ENCODE peak calls at places on chromosomes 5 and 9, in seven cellular contexts. P, D, K, F, A, S and X are unnamed samples.

GRCh38 chr9:38017149-38017884 is 51.7 kb downstream of the SHB start:
- DNase-seq in A (no peak), P (no peak), S (peak; percentile 73), D (peak; percentile 48), K (peak; percentile 29), F (peak; percentile 93), X (no peak)

GRCh38 chr9:135670721-135671590 is 7.8 kb downstream of the LCN9 start:
- DNase-seq in D (no peak), P (no peak), A (no peak), S (no peak), F (no peak), K (no peak), X (no peak)

GRCh38 chr9:70954126-70954525 is 167.3 kb downstream of the TRPM3 start:
- DNase-seq in A (no peak), S (peak; percentile 72), F (peak; percentile 97), D (peak; percentile 90), P (no peak), K (peak; percentile 72), X (peak; percentile 51)

GRCh38 chr5:11904270-11904906 is at the start of gene CTNND2:
- DNase-seq in K (peak; percentile 53), D (peak; percentile 2), P (no peak), F (peak; percentile 1), S (peak; percentile 12), A (peak; percentile 62), X (no peak)

GRCh38 chr9:134329886-134330285 is 3.6 kb downstream of the RXRA start:
- DNase-seq in S (no peak), F (peak; percentile 25), P (no peak), K (no peak), A (no peak), D (no peak), X (no peak)

GRCh38 chr5:148179234-148179824 is 11.0 kb downstream of the SPINK14 start:
- DNase-seq in P (no peak), D (peak; percentile 79), K (no peak), A (peak; percentile 17), F (peak; percentile 58), S (peak; percentile 79), X (peak; percentile 29)

GRCh38 chr5:59874675-59875074 is 18.9 kb downstream of the PDE4D start:
- DNase-seq in D (no peak), A (no peak), K (peak; percentile 48), S (no peak), F (peak; percentile 54), P (no peak), X (no peak)

GRCh38 chr9:132460240-132460639 is 50.2 kb downstream of the CFAP77 start:
- DNase-seq in K (no peak), F (no peak), S (no peak), D (no peak), A (no peak), P (no peak), X (no peak)

GRCh38 chr5:122478741-122479459 is 166.9 kb downstream of the SNCAIP start:
- DNase-seq in F (peak; percentile 31), D (peak; percentile 20), S (peak; percentile 97), P (no peak), K (no peak), A (no peak), X (no peak)

GRCh38 chr9:136848393-136849037 is 694 bp upstream of the PHPT1 start:
- DNase-seq in D (no peak), F (no peak), P (peak; percentile 36), A (peak; percentile 51), S (peak; percentile 69), K (no peak), X (no peak)

GRCh38 chr9:73202992-73203391 is 51.3 kb downstream of the ANXA1 start:
- DNase-seq in A (no peak), F (no peak), K (no peak), P (no peak), S (no peak), D (peak; percentile 13), X (no peak)

GRCh38 chr5:159104058-159104651 is 4.4 kb upstream of the EBF1 start:
- DNase-seq in D (peak; percentile 31), F (peak; percentile 28), S (no peak), A (no peak), P (no peak), K (no peak), X (no peak)

GRCh38 chr5:42718591-42718990 is 38.0 kb upstream of the CCDC152 start:
- DNase-seq in K (no peak), S (no peak), D (peak; percentile 1), P (no peak), F (no peak), A (no peak), X (no peak)

GRCh38 chr5:96492654-96493053 is 59.6 kb upstream of the PCSK1 start:
- DNase-seq in K (peak; percentile 27), P (no peak), A (no peak), S (no peak), D (peak; percentile 66), F (peak; percentile 75), X (no peak)

GRCh38 chr9:137797206-137798120 is 80.1 kb upstream of the CACNA1B start:
- DNase-seq in P (no peak), F (no peak), D (no peak), S (no peak), A (peak; percentile 84), K (no peak), X (no peak)

GRCh38 chr9:99505915-99506314 is 283.8 kb downstream of the SEC61B start:
- DNase-seq in F (peak; percentile 87), D (no peak), K (no peak), P (no peak), A (no peak), S (peak; percentile 35), X (no peak)

GRCh38 chr5:72390836-72391235 is 70.7 kb downstream of the PTCD2 start:
- DNase-seq in P (no peak), F (peak; percentile 52), A (no peak), S (no peak), K (no peak), D (peak; percentile 34), X (no peak)